ENCODE peak calls at places on chromosomes 13 and 19, in nine cellular contexts. One of them, this sample, is unnamed.

GRCh38 chr13:110942248-110942981 is 27.5 kb upstream of the ANKRD10 start:
- DNase-seq in HS-27A: no peak
- DNase-seq in effector memory CD4-positive, alpha-beta T cell: no peak
- DNase-seq in NCI-H2029: no peak
- DNase-seq in AG09309: no peak
- DNase-seq in substantia nigra: no peak
- DNase-seq in stimulated activated CD8-positive, alpha-beta memory T cell treated with anti-CD3 and anti-CD28 coated beads, Interleukin-15, amount 100 ng/mL, for 4 hours: peak
- DNase-seq in suprapubic skin: no peak
- DNase-seq in progenitor cell of endocrine pancreas: no peak
- DNase-seq in this sample: no peak

GRCh38 chr13:21389124-21389523 is 70.0 kb downstream of the ZDHHC20 start:
- DNase-seq in HS-27A: no peak
- DNase-seq in effector memory CD4-positive, alpha-beta T cell: no peak
- DNase-seq in NCI-H2029: no peak
- DNase-seq in AG09309: no peak
- DNase-seq in substantia nigra: no peak
- DNase-seq in stimulated activated CD8-positive, alpha-beta memory T cell treated with anti-CD3 and anti-CD28 coated beads, Interleukin-15, amount 100 ng/mL, for 4 hours: no peak
- DNase-seq in suprapubic skin: no peak
- DNase-seq in progenitor cell of endocrine pancreas: no peak
- DNase-seq in this sample: no peak

GRCh38 chr13:108288741-108289140 is 19.2 kb downstream of the TNFSF13B start:
- DNase-seq in HS-27A: no peak
- DNase-seq in effector memory CD4-positive, alpha-beta T cell: no peak
- DNase-seq in NCI-H2029: no peak
- DNase-seq in AG09309: no peak
- DNase-seq in substantia nigra: no peak
- DNase-seq in stimulated activated CD8-positive, alpha-beta memory T cell treated with anti-CD3 and anti-CD28 coated beads, Interleukin-15, amount 100 ng/mL, for 4 hours: no peak
- DNase-seq in suprapubic skin: no peak
- DNase-seq in progenitor cell of endocrine pancreas: no peak
- DNase-seq in this sample: no peak

GRCh38 chr13:80337706-80338105 is 3.2 kb downstream of the SPRY2 start:
- DNase-seq in HS-27A: no peak
- DNase-seq in effector memory CD4-positive, alpha-beta T cell: no peak
- DNase-seq in NCI-H2029: no peak
- DNase-seq in AG09309: no peak
- DNase-seq in substantia nigra: no peak
- DNase-seq in stimulated activated CD8-positive, alpha-beta memory T cell treated with anti-CD3 and anti-CD28 coated beads, Interleukin-15, amount 100 ng/mL, for 4 hours: no peak
- DNase-seq in suprapubic skin: no peak
- DNase-seq in progenitor cell of endocrine pancreas: no peak
- DNase-seq in this sample: no peak

GRCh38 chr13:95834134-95834765 is 157.3 kb downstream of the DNAJC3 start:
- DNase-seq in HS-27A: peak
- DNase-seq in effector memory CD4-positive, alpha-beta T cell: peak
- DNase-seq in NCI-H2029: peak
- DNase-seq in AG09309: peak
- DNase-seq in substantia nigra: peak
- DNase-seq in stimulated activated CD8-positive, alpha-beta memory T cell treated with anti-CD3 and anti-CD28 coated beads, Interleukin-15, amount 100 ng/mL, for 4 hours: peak
- DNase-seq in suprapubic skin: peak
- DNase-seq in progenitor cell of endocrine pancreas: peak
- DNase-seq in this sample: peak

GRCh38 chr19:38070573-38070972 is 153.4 kb downstream of the DPF1 start:
- DNase-seq in HS-27A: no peak
- DNase-seq in effector memory CD4-positive, alpha-beta T cell: no peak
- DNase-seq in NCI-H2029: peak
- DNase-seq in AG09309: peak
- DNase-seq in substantia nigra: no peak
- DNase-seq in stimulated activated CD8-positive, alpha-beta memory T cell treated with anti-CD3 and anti-CD28 coated beads, Interleukin-15, amount 100 ng/mL, for 4 hours: no peak
- DNase-seq in suprapubic skin: no peak
- DNase-seq in progenitor cell of endocrine pancreas: no peak
- DNase-seq in this sample: no peak

GRCh38 chr19:13001502-13002388 is 6.5 kb downstream of the NFIX start:
- DNase-seq in HS-27A: no peak
- DNase-seq in effector memory CD4-positive, alpha-beta T cell: no peak
- DNase-seq in NCI-H2029: no peak
- DNase-seq in AG09309: no peak
- DNase-seq in substantia nigra: peak
- DNase-seq in stimulated activated CD8-positive, alpha-beta memory T cell treated with anti-CD3 and anti-CD28 coated beads, Interleukin-15, amount 100 ng/mL, for 4 hours: no peak
- DNase-seq in suprapubic skin: peak
- DNase-seq in progenitor cell of endocrine pancreas: no peak
- DNase-seq in this sample: no peak

GRCh38 chr13:34913040-34913439 is 29.0 kb upstream of the NBEA start:
- DNase-seq in HS-27A: no peak
- DNase-seq in effector memory CD4-positive, alpha-beta T cell: no peak
- DNase-seq in NCI-H2029: no peak
- DNase-seq in AG09309: no peak
- DNase-seq in substantia nigra: no peak
- DNase-seq in stimulated activated CD8-positive, alpha-beta memory T cell treated with anti-CD3 and anti-CD28 coated beads, Interleukin-15, amount 100 ng/mL, for 4 hours: no peak
- DNase-seq in suprapubic skin: no peak
- DNase-seq in progenitor cell of endocrine pancreas: peak
- DNase-seq in this sample: peak

GRCh38 chr19:17866312-17867012 is 5.3 kb upstream of the SLC5A5 start:
- DNase-seq in HS-27A: no peak
- DNase-seq in effector memory CD4-positive, alpha-beta T cell: no peak
- DNase-seq in NCI-H2029: no peak
- DNase-seq in AG09309: no peak
- DNase-seq in substantia nigra: no peak
- DNase-seq in stimulated activated CD8-positive, alpha-beta memory T cell treated with anti-CD3 and anti-CD28 coated beads, Interleukin-15, amount 100 ng/mL, for 4 hours: no peak
- DNase-seq in suprapubic skin: no peak
- DNase-seq in progenitor cell of endocrine pancreas: no peak
- DNase-seq in this sample: no peak

GRCh38 chr13:99866781-99867180 is 104.8 kb downstream of the ZIC5 start:
- DNase-seq in HS-27A: no peak
- DNase-seq in effector memory CD4-positive, alpha-beta T cell: no peak
- DNase-seq in NCI-H2029: no peak
- DNase-seq in AG09309: no peak
- DNase-seq in substantia nigra: no peak
- DNase-seq in stimulated activated CD8-positive, alpha-beta memory T cell treated with anti-CD3 and anti-CD28 coated beads, Interleukin-15, amount 100 ng/mL, for 4 hours: no peak
- DNase-seq in suprapubic skin: no peak
- DNase-seq in progenitor cell of endocrine pancreas: no peak
- DNase-seq in this sample: no peak

GRCh38 chr13:100852146-100852545 is 177.6 kb upstream of the TMTC4 start:
- DNase-seq in HS-27A: no peak
- DNase-seq in effector memory CD4-positive, alpha-beta T cell: no peak
- DNase-seq in NCI-H2029: no peak
- DNase-seq in AG09309: no peak
- DNase-seq in substantia nigra: no peak
- DNase-seq in stimulated activated CD8-positive, alpha-beta memory T cell treated with anti-CD3 and anti-CD28 coated beads, Interleukin-15, amount 100 ng/mL, for 4 hours: no peak
- DNase-seq in suprapubic skin: no peak
- DNase-seq in progenitor cell of endocrine pancreas: no peak
- DNase-seq in this sample: no peak

GRCh38 chr19:2969104-2969504 is 8.3 kb upstream of the TLE6 start:
- DNase-seq in HS-27A: no peak
- DNase-seq in effector memory CD4-positive, alpha-beta T cell: no peak
- DNase-seq in NCI-H2029: peak
- DNase-seq in AG09309: no peak
- DNase-seq in substantia nigra: no peak
- DNase-seq in stimulated activated CD8-positive, alpha-beta memory T cell treated with anti-CD3 and anti-CD28 coated beads, Interleukin-15, amount 100 ng/mL, for 4 hours: no peak
- DNase-seq in suprapubic skin: no peak
- DNase-seq in progenitor cell of endocrine pancreas: peak
- DNase-seq in this sample: peak

GRCh38 chr19:14775855-14776254 is 2.5 kb downstream of the ADGRE2 start:
- DNase-seq in HS-27A: no peak
- DNase-seq in effector memory CD4-positive, alpha-beta T cell: no peak
- DNase-seq in NCI-H2029: no peak
- DNase-seq in AG09309: no peak
- DNase-seq in substantia nigra: no peak
- DNase-seq in stimulated activated CD8-positive, alpha-beta memory T cell treated with anti-CD3 and anti-CD28 coated beads, Interleukin-15, amount 100 ng/mL, for 4 hours: no peak
- DNase-seq in suprapubic skin: no peak
- DNase-seq in progenitor cell of endocrine pancreas: no peak
- DNase-seq in this sample: no peak

GRCh38 chr19:52889076-52889475 is 8.4 kb downstream of the ZNF320 start:
- DNase-seq in HS-27A: no peak
- DNase-seq in effector memory CD4-positive, alpha-beta T cell: no peak
- DNase-seq in NCI-H2029: no peak
- DNase-seq in AG09309: no peak
- DNase-seq in substantia nigra: no peak
- DNase-seq in stimulated activated CD8-positive, alpha-beta memory T cell treated with anti-CD3 and anti-CD28 coated beads, Interleukin-15, amount 100 ng/mL, for 4 hours: no peak
- DNase-seq in suprapubic skin: no peak
- DNase-seq in progenitor cell of endocrine pancreas: no peak
- DNase-seq in this sample: no peak

GRCh38 chr13:38730332-38730731 is 43.5 kb downstream of the FREM2 start:
- DNase-seq in HS-27A: no peak
- DNase-seq in effector memory CD4-positive, alpha-beta T cell: no peak
- DNase-seq in NCI-H2029: no peak
- DNase-seq in AG09309: no peak
- DNase-seq in substantia nigra: no peak
- DNase-seq in stimulated activated CD8-positive, alpha-beta memory T cell treated with anti-CD3 and anti-CD28 coated beads, Interleukin-15, amount 100 ng/mL, for 4 hours: no peak
- DNase-seq in suprapubic skin: no peak
- DNase-seq in progenitor cell of endocrine pancreas: no peak
- DNase-seq in this sample: no peak

GRCh38 chr13:73224708-73225107 is 165.9 kb downstream of the KLF5 start:
- DNase-seq in HS-27A: no peak
- DNase-seq in effector memory CD4-positive, alpha-beta T cell: no peak
- DNase-seq in NCI-H2029: no peak
- DNase-seq in AG09309: peak
- DNase-seq in substantia nigra: no peak
- DNase-seq in stimulated activated CD8-positive, alpha-beta memory T cell treated with anti-CD3 and anti-CD28 coated beads, Interleukin-15, amount 100 ng/mL, for 4 hours: no peak
- DNase-seq in suprapubic skin: no peak
- DNase-seq in progenitor cell of endocrine pancreas: no peak
- DNase-seq in this sample: no peak

GRCh38 chr19:10686661-10687517 is 14.3 kb upstream of the QTRT1 start:
- DNase-seq in HS-27A: no peak
- DNase-seq in effector memory CD4-positive, alpha-beta T cell: no peak
- DNase-seq in NCI-H2029: no peak
- DNase-seq in AG09309: no peak
- DNase-seq in substantia nigra: peak
- DNase-seq in stimulated activated CD8-positive, alpha-beta memory T cell treated with anti-CD3 and anti-CD28 coated beads, Interleukin-15, amount 100 ng/mL, for 4 hours: no peak
- DNase-seq in suprapubic skin: no peak
- DNase-seq in progenitor cell of endocrine pancreas: no peak
- DNase-seq in this sample: no peak

GRCh38 chr19:21697171-21697570 is 70.2 kb downstream of the ZNF100 start:
- DNase-seq in HS-27A: no peak
- DNase-seq in effector memory CD4-positive, alpha-beta T cell: no peak
- DNase-seq in NCI-H2029: no peak
- DNase-seq in AG09309: no peak
- DNase-seq in substantia nigra: no peak
- DNase-seq in stimulated activated CD8-positive, alpha-beta memory T cell treated with anti-CD3 and anti-CD28 coated beads, Interleukin-15, amount 100 ng/mL, for 4 hours: no peak
- DNase-seq in suprapubic skin: no peak
- DNase-seq in progenitor cell of endocrine pancreas: no peak
- DNase-seq in this sample: no peak

GRCh38 chr19:49338691-49339363 is 3.6 kb downstream of the CD37 start:
- DNase-seq in HS-27A: no peak
- DNase-seq in effector memory CD4-positive, alpha-beta T cell: no peak
- DNase-seq in NCI-H2029: peak
- DNase-seq in AG09309: no peak
- DNase-seq in substantia nigra: no peak
- DNase-seq in stimulated activated CD8-positive, alpha-beta memory T cell treated with anti-CD3 and anti-CD28 coated beads, Interleukin-15, amount 100 ng/mL, for 4 hours: no peak
- DNase-seq in suprapubic skin: peak
- DNase-seq in progenitor cell of endocrine pancreas: peak
- DNase-seq in this sample: peak

GRCh38 chr19:41889896-41890295 is 6.9 kb downstream of the ARHGEF1 start:
- DNase-seq in HS-27A: no peak
- DNase-seq in effector memory CD4-positive, alpha-beta T cell: no peak
- DNase-seq in NCI-H2029: no peak
- DNase-seq in AG09309: no peak
- DNase-seq in substantia nigra: no peak
- DNase-seq in stimulated activated CD8-positive, alpha-beta memory T cell treated with anti-CD3 and anti-CD28 coated beads, Interleukin-15, amount 100 ng/mL, for 4 hours: no peak
- DNase-seq in suprapubic skin: no peak
- DNase-seq in progenitor cell of endocrine pancreas: no peak
- DNase-seq in this sample: no peak

GRCh38 chr19:39162441-39163043 is 34.2 kb upstream of the NCCRP1 start:
- DNase-seq in HS-27A: no peak
- DNase-seq in effector memory CD4-positive, alpha-beta T cell: no peak
- DNase-seq in NCI-H2029: no peak
- DNase-seq in AG09309: no peak
- DNase-seq in substantia nigra: no peak
- DNase-seq in stimulated activated CD8-positive, alpha-beta memory T cell treated with anti-CD3 and anti-CD28 coated beads, Interleukin-15, amount 100 ng/mL, for 4 hours: no peak
- DNase-seq in suprapubic skin: no peak
- DNase-seq in progenitor cell of endocrine pancreas: no peak
- DNase-seq in this sample: no peak

GRCh38 chr19:34017024-34017423 is 155.3 kb upstream of the LSM14A start:
- DNase-seq in HS-27A: no peak
- DNase-seq in effector memory CD4-positive, alpha-beta T cell: no peak
- DNase-seq in NCI-H2029: no peak
- DNase-seq in AG09309: no peak
- DNase-seq in substantia nigra: no peak
- DNase-seq in stimulated activated CD8-positive, alpha-beta memory T cell treated with anti-CD3 and anti-CD28 coated beads, Interleukin-15, amount 100 ng/mL, for 4 hours: no peak
- DNase-seq in suprapubic skin: no peak
- DNase-seq in progenitor cell of endocrine pancreas: no peak
- DNase-seq in this sample: peak

GRCh38 chr13:27797228-27797624 is 4.9 kb downstream of the GSX1 start:
- DNase-seq in HS-27A: no peak
- DNase-seq in effector memory CD4-positive, alpha-beta T cell: no peak
- DNase-seq in NCI-H2029: no peak
- DNase-seq in AG09309: no peak
- DNase-seq in substantia nigra: no peak
- DNase-seq in stimulated activated CD8-positive, alpha-beta memory T cell treated with anti-CD3 and anti-CD28 coated beads, Interleukin-15, amount 100 ng/mL, for 4 hours: no peak
- DNase-seq in suprapubic skin: peak
- DNase-seq in progenitor cell of endocrine pancreas: peak
- DNase-seq in this sample: no peak

GRCh38 chr19:36775768-36776167 is 3.2 kb upstream of the ZNF850 start:
- DNase-seq in HS-27A: no peak
- DNase-seq in effector memory CD4-positive, alpha-beta T cell: no peak
- DNase-seq in NCI-H2029: no peak
- DNase-seq in AG09309: no peak
- DNase-seq in substantia nigra: peak
- DNase-seq in stimulated activated CD8-positive, alpha-beta memory T cell treated with anti-CD3 and anti-CD28 coated beads, Interleukin-15, amount 100 ng/mL, for 4 hours: no peak
- DNase-seq in suprapubic skin: no peak
- DNase-seq in progenitor cell of endocrine pancreas: no peak
- DNase-seq in this sample: no peak

GRCh38 chr13:98291658-98292057 is 114.6 kb upstream of the RNF113B start:
- DNase-seq in HS-27A: no peak
- DNase-seq in effector memory CD4-positive, alpha-beta T cell: no peak
- DNase-seq in NCI-H2029: no peak
- DNase-seq in AG09309: no peak
- DNase-seq in substantia nigra: no peak
- DNase-seq in stimulated activated CD8-positive, alpha-beta memory T cell treated with anti-CD3 and anti-CD28 coated beads, Interleukin-15, amount 100 ng/mL, for 4 hours: no peak
- DNase-seq in suprapubic skin: no peak
- DNase-seq in progenitor cell of endocrine pancreas: no peak
- DNase-seq in this sample: no peak

GRCh38 chr13:64746845-64747244 is 2483.3 kb downstream of the PCDH9 start:
- DNase-seq in HS-27A: no peak
- DNase-seq in effector memory CD4-positive, alpha-beta T cell: no peak
- DNase-seq in NCI-H2029: no peak
- DNase-seq in AG09309: no peak
- DNase-seq in substantia nigra: no peak
- DNase-seq in stimulated activated CD8-positive, alpha-beta memory T cell treated with anti-CD3 and anti-CD28 coated beads, Interleukin-15, amount 100 ng/mL, for 4 hours: no peak
- DNase-seq in suprapubic skin: no peak
- DNase-seq in progenitor cell of endocrine pancreas: no peak
- DNase-seq in this sample: no peak

GRCh38 chr19:58038688-58039204 is 4.9 kb downstream of the ZSCAN1 start:
- DNase-seq in HS-27A: no peak
- DNase-seq in effector memory CD4-positive, alpha-beta T cell: no peak
- DNase-seq in NCI-H2029: no peak
- DNase-seq in AG09309: no peak
- DNase-seq in substantia nigra: no peak
- DNase-seq in stimulated activated CD8-positive, alpha-beta memory T cell treated with anti-CD3 and anti-CD28 coated beads, Interleukin-15, amount 100 ng/mL, for 4 hours: no peak
- DNase-seq in suprapubic skin: no peak
- DNase-seq in progenitor cell of endocrine pancreas: no peak
- DNase-seq in this sample: no peak

GRCh38 chr13:88051746-88052482 is 380.7 kb downstream of the SLITRK5 start:
- DNase-seq in HS-27A: no peak
- DNase-seq in effector memory CD4-positive, alpha-beta T cell: no peak
- DNase-seq in NCI-H2029: no peak
- DNase-seq in AG09309: no peak
- DNase-seq in substantia nigra: no peak
- DNase-seq in stimulated activated CD8-positive, alpha-beta memory T cell treated with anti-CD3 and anti-CD28 coated beads, Interleukin-15, amount 100 ng/mL, for 4 hours: no peak
- DNase-seq in suprapubic skin: no peak
- DNase-seq in progenitor cell of endocrine pancreas: no peak
- DNase-seq in this sample: peak

GRCh38 chr13:46527237-46527636 is 25.7 kb upstream of the LRCH1 start:
- DNase-seq in HS-27A: no peak
- DNase-seq in effector memory CD4-positive, alpha-beta T cell: no peak
- DNase-seq in NCI-H2029: no peak
- DNase-seq in AG09309: no peak
- DNase-seq in substantia nigra: no peak
- DNase-seq in stimulated activated CD8-positive, alpha-beta memory T cell treated with anti-CD3 and anti-CD28 coated beads, Interleukin-15, amount 100 ng/mL, for 4 hours: no peak
- DNase-seq in suprapubic skin: no peak
- DNase-seq in progenitor cell of endocrine pancreas: no peak
- DNase-seq in this sample: no peak

GRCh38 chr13:30785146-30785845 is 50.0 kb downstream of the ALOX5AP start:
- DNase-seq in HS-27A: no peak
- DNase-seq in effector memory CD4-positive, alpha-beta T cell: no peak
- DNase-seq in NCI-H2029: no peak
- DNase-seq in AG09309: no peak
- DNase-seq in substantia nigra: no peak
- DNase-seq in stimulated activated CD8-positive, alpha-beta memory T cell treated with anti-CD3 and anti-CD28 coated beads, Interleukin-15, amount 100 ng/mL, for 4 hours: no peak
- DNase-seq in suprapubic skin: no peak
- DNase-seq in progenitor cell of endocrine pancreas: no peak
- DNase-seq in this sample: no peak

GRCh38 chr13:27375686-27376326 is 48.6 kb upstream of the GTF3A start:
- DNase-seq in HS-27A: no peak
- DNase-seq in effector memory CD4-positive, alpha-beta T cell: peak
- DNase-seq in NCI-H2029: no peak
- DNase-seq in AG09309: no peak
- DNase-seq in substantia nigra: no peak
- DNase-seq in stimulated activated CD8-positive, alpha-beta memory T cell treated with anti-CD3 and anti-CD28 coated beads, Interleukin-15, amount 100 ng/mL, for 4 hours: peak
- DNase-seq in suprapubic skin: no peak
- DNase-seq in progenitor cell of endocrine pancreas: peak
- DNase-seq in this sample: peak

This sample was measured in NAMALWA.